ENCODE peak calls at places on chromosome 16, in five cellular contexts. J is NCI-H1105, C is EL, H is AG09309, T is WTC11. F is an unnamed sample.

GRCh38 chr16:397736-398332 is 835 bp downstream of the NME4 start:
- DNase-seq in J (no peak), C (peak; percentile 77), H (no peak), T (peak; percentile 79), F (peak; percentile 28)

GRCh38 chr16:31130899-31131298 is 4.6 kb downstream of the PRSS8 start:
- DNase-seq in J (no peak), C (no peak), H (no peak), T (peak; percentile 74), F (peak; percentile 82)

GRCh38 chr16:86962913-86963312 is 354.3 kb downstream of the C16orf95 start:
- DNase-seq in J (no peak), C (no peak), H (no peak), T (no peak), F (no peak)

GRCh38 chr16:2785101-2785991 is 2.0 kb downstream of the PRSS33 start:
- DNase-seq in J (peak; percentile 13), C (no peak), H (no peak), T (peak; percentile 36), F (no peak)

GRCh38 chr16:24717411-24717810 is 12.0 kb upstream of the TNRC6A start:
- DNase-seq in J (no peak), C (no peak), H (no peak), T (no peak), F (no peak)

GRCh38 chr16:29662729-29663019 is 373 bp upstream of the SPN start:
- DNase-seq in J (no peak), C (no peak), H (no peak), T (no peak), F (no peak)

GRCh38 chr16:71845639-71846431 is at the start of gene ATXN1L:
- DNase-seq in J (peak; percentile 66), C (peak; percentile 90), H (peak; percentile 46), T (peak; percentile 86), F (peak; percentile 66)

GRCh38 chr16:30972872-30973271 is 12.1 kb upstream of the HSD3B7 start:
- DNase-seq in J (no peak), C (no peak), H (no peak), T (no peak), F (no peak)

GRCh38 chr16:17370233-17371013 is 100.3 kb downstream of the XYLT1 start:
- DNase-seq in J (no peak), C (no peak), H (no peak), T (no peak), F (no peak)

F was measured in bronchial epithelial cell.